ENCODE peak calls at places on chromosomes 4 and X, in six cellular contexts. C is foreskin keratinocyte, O is activated gamma-delta T cell treated with Interleukin-2 at 50 U/mL for 16 hours, F is G401, W is NCI-H774, N is endodermal cell. E is an unnamed sample.

GRCh38 chr4:123922847-123923246 is 526.3 kb downstream of the SPRY1 start:
- DNase-seq in F (no peak), W (no peak), C (peak), O (no peak), N (no peak), E (no peak)

GRCh38 chrX:45515262-45516215 is 314.9 kb upstream of the DIPK2B start:
- DNase-seq in W (no peak), C (peak), N (peak), F (peak), O (peak), E (peak)

GRCh38 chr4:147362868-147363440 is 117.9 kb upstream of the EDNRA start:
- DNase-seq in C (peak), W (no peak), N (no peak), O (no peak), F (no peak), E (no peak)

GRCh38 chrX:156008915-156009314 is 11.4 kb downstream of the IL9R start:
- DNase-seq in O (no peak), W (no peak), F (no peak), N (no peak), C (no peak), E (no peak)

GRCh38 chrX:40207626-40208025 is 109.9 kb upstream of the BCOR start:
- DNase-seq in C (peak), W (no peak), O (no peak), N (no peak), F (no peak), E (peak)

GRCh38 chr4:8148785-8149435 is 9.7 kb downstream of the ABLIM2 start:
- DNase-seq in O (no peak), F (no peak), W (no peak), N (peak), C (no peak), E (no peak)

GRCh38 chr4:188439641-188440311 is 300.5 kb downstream of the TRIML1 start:
- DNase-seq in C (peak), N (peak), W (peak), F (peak), O (no peak), E (peak)

GRCh38 chr4:177107288-177107901 is 202.3 kb upstream of the NEIL3 start:
- DNase-seq in O (no peak), N (no peak), W (no peak), F (peak), C (peak), E (no peak)

GRCh38 chr4:181957088-181957487 is 286.1 kb upstream of the TENM3 start:
- DNase-seq in O (no peak), N (no peak), F (no peak), C (no peak), W (no peak), E (no peak)

GRCh38 chr4:2281575-2282343 is 19.9 kb upstream of the MXD4 start:
- DNase-seq in N (no peak), C (no peak), W (no peak), F (no peak), O (peak), E (no peak)

GRCh38 chrX:127708155-127708554 is 344.0 kb downstream of the ACTRT1 start:
- DNase-seq in O (no peak), F (no peak), W (peak), C (no peak), N (no peak), E (no peak)

GRCh38 chr4:119040261-119040660 is 95.4 kb upstream of the MYOZ2 start:
- DNase-seq in F (no peak), W (no peak), C (no peak), N (no peak), O (no peak), E (no peak)

GRCh38 chrX:139826065-139827044 is 106.5 kb downstream of the ATP11C start:
- DNase-seq in W (no peak), N (no peak), C (peak), O (no peak), F (peak), E (no peak)

GRCh38 chrX:17737707-17738001 is 361 bp downstream of the SCML1 start:
- DNase-seq in W (no peak), C (no peak), N (no peak), O (peak), F (no peak), E (no peak)

E was measured in NCI-H524 treated with DMSO at 0.1 percent for 48 hours.